ENCODE peak calls at places on chromosome 2, in eight cellular contexts. M is activated naive CD4-positive, alpha-beta T cell treated with anti-CD3 and anti-CD28 coated beads, Interleukin-2, amount 50 U/mL, for 16 hours; P is Daoy; L is activated CD8-positive, alpha-beta memory T cell treated with anti-CD3 and anti-CD28 coated beads, Interleukin-2, amount 50 U/mL, for 48 hours; J is GM13977; W is DMS 273 treated with DMSO at 0.1 percent for 48 hours; Q is H54; E is head of caudate nucleus. G is an unnamed sample.

GRCh38 chr2:85694052-85695025 is at the start of gene GNLY:
- DNase-seq in M (no peak), P (no peak), L (no peak), J (no peak), W (no peak), Q (no peak), E (no peak), G (no peak)

GRCh38 chr2:160406591-160407392 is 86.8 kb downstream of the RBMS1 start:
- DNase-seq in M (peak), P (peak), L (no peak), J (peak), W (peak), Q (no peak), E (peak), G (peak)

GRCh38 chr2:120222186-120223033 is 790 bp downstream of the TMEM185B start:
- DNase-seq in M (no peak), P (no peak), L (no peak), J (no peak), W (no peak), Q (no peak), E (no peak), G (no peak)

GRCh38 chr2:1796581-1796930 is 52.2 kb upstream of the PXDN start:
- DNase-seq in M (no peak), P (no peak), L (no peak), J (no peak), W (no peak), Q (no peak), E (no peak), G (no peak)

GRCh38 chr2:13522917-13523821 is 806.4 kb downstream of the TRIB2 start:
- DNase-seq in M (no peak), P (no peak), L (no peak), J (peak), W (no peak), Q (no peak), E (no peak), G (no peak)

GRCh38 chr2:102522890-102523289 is 49.9 kb downstream of the SLC9A4 start:
- DNase-seq in M (no peak), P (no peak), L (no peak), J (no peak), W (no peak), Q (no peak), E (no peak), G (no peak)

GRCh38 chr2:190858817-190859216 is 21.8 kb upstream of the GLS start:
- DNase-seq in M (no peak), P (peak), L (no peak), J (no peak), W (no peak), Q (no peak), E (no peak), G (no peak)

GRCh38 chr2:27721335-27721734 is 50.2 kb upstream of the MRPL33 start:
- DNase-seq in M (no peak), P (peak), L (peak), J (no peak), W (no peak), Q (peak), E (no peak), G (no peak)

GRCh38 chr2:29848566-29849310 is 72.6 kb downstream of the ALK start:
- DNase-seq in M (no peak), P (no peak), L (no peak), J (no peak), W (no peak), Q (no peak), E (no peak), G (no peak)

GRCh38 chr2:165239230-165239629 is at the start of gene SCN2A:
- DNase-seq in M (no peak), P (peak), L (no peak), J (peak), W (peak), Q (no peak), E (no peak), G (peak)

GRCh38 chr2:214724741-214725140 is 84.7 kb downstream of the BARD1 start:
- DNase-seq in M (no peak), P (no peak), L (no peak), J (no peak), W (no peak), Q (no peak), E (no peak), G (no peak)

G was measured in OCI-LY7.